ENCODE peak calls at places on chromosomes 16 and 17, in four cellular contexts. P, J, D and O are unnamed samples.

GRCh38 chr16:84369105-84369504 is 767 bp downstream of the ATP2C2 start:
- DNase-seq in P (no peak), J (no peak), D (no peak), O (no peak)

GRCh38 chr16:58001781-58002410 is 689 bp downstream of the USB1 start:
- DNase-seq in P (peak; percentile 42), J (no peak), D (no peak), O (no peak)

GRCh38 chr17:58960068-58960467 is 146.6 kb downstream of the TRIM37 start:
- DNase-seq in P (peak; percentile 59), J (no peak), D (no peak), O (peak; percentile 19)

GRCh38 chr16:85916141-85916890 is 17.4 kb downstream of the IRF8 start:
- DNase-seq in P (peak; percentile 62), J (no peak), D (no peak), O (no peak)

GRCh38 chr17:49551221-49552069 is 24.2 kb upstream of the NXPH3 start:
- DNase-seq in P (no peak), J (no peak), D (no peak), O (no peak)

GRCh38 chr17:73586153-73586906 is 57.9 kb downstream of the SDK2 start:
- DNase-seq in P (no peak), J (no peak), D (no peak), O (no peak)

GRCh38 chr17:64780096-64781012 is 118.2 kb upstream of the SMURF2 start:
- DNase-seq in P (no peak), J (no peak), D (no peak), O (no peak)

GRCh38 chr16:54931041-54931756 is 534 bp downstream of the IRX5 start:
- DNase-seq in P (no peak), J (no peak), D (peak; percentile 43), O (peak; percentile 15)

GRCh38 chr17:27461192-27461859 is 5.1 kb downstream of the KSR1 start:
- DNase-seq in P (no peak), J (no peak), D (peak; percentile 80), O (no peak)

GRCh38 chr16:28051486-28051885 is 12.0 kb downstream of the GSG1L start:
- DNase-seq in P (no peak), J (no peak), D (no peak), O (no peak)

GRCh38 chr16:28057949-28058348 is 5.6 kb downstream of the GSG1L start:
- DNase-seq in P (no peak), J (no peak), D (no peak), O (no peak)

GRCh38 chr16:28058839-28059589 is 4.5 kb downstream of the GSG1L start:
- DNase-seq in P (no peak), J (no peak), D (no peak), O (no peak)

GRCh38 chr16:28052274-28053128 is 11.0 kb downstream of the GSG1L start:
- DNase-seq in P (no peak), J (no peak), D (no peak), O (no peak)

GRCh38 chr16:28053461-28053860 is 10.1 kb downstream of the GSG1L start:
- DNase-seq in P (no peak), J (no peak), D (no peak), O (no peak)
- TF ChIP-seq FOXM1 in P (no peak), J (no peak), D (no peak), O (no peak)

DNA sequence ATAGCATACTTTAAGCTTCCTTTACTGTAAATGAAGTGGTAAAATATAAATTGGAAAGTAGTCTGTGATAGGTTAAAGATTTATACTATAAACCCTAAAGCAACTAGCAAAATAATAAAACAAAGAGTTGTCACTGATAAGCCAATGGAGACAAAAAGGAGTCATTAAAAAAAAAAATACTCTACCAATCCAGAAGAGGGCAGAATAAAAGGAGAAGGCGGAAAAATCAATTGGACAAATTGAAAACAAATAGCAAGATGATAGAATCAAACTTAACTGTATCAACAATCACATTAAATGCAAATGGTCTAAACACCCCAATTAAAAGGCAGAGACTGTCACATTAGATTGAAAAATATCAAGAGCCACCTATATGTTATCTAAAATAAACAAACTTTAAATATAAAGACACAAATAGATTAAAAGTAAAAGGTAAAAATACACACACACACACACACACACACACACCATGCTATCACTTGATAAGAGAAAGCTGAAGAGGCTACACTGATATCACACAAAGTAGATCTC is 71.8 kb downstream of the CACNG1 start:
- DNase-seq in P (no peak), J (no peak), D (no peak), O (no peak)
- TF ChIP-seq BHLHE40 in P (no peak), J (no peak), D (no peak), O (no peak)

GRCh38 chr16:89476811-89477261 is 13.5 kb downstream of the ANKRD11 start:
- DNase-seq in P (no peak), J (peak; percentile 62), D (no peak), O (no peak)
- TF ChIP-seq FOXM1 in P (no peak), J (no peak), D (no peak), O (no peak)

DNA sequence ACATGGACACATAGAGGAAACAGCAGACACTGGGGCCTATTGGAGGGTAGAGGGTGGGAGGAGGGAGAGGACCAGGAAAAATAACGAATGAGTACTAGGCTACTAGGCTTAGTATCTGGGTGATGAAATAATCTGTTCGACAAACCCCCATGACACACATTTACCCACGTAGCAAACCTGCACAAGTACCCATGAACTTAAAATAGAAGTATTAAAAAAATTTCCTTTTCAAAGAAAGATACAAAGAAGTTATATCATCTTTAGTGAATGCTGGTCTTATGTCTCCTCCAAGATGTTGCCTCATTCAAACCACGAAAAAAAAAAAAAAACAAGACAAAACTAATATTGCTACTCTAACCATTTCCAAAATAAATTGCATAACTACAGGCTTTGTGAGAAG is 31.7 kb downstream of the MBTD1 start:
- DNase-seq in P (no peak), J (no peak), D (no peak), O (no peak)
- TF ChIP-seq BHLHE40 in P (no peak), J (no peak), D (no peak), O (no peak)

GRCh38 chr17:7292729-7293128 is 1.7 kb downstream of the YBX2 start:
- DNase-seq in P (no peak), J (no peak), D (no peak), O (no peak)

GRCh38 chr17:7295230-7296180 is 1.1 kb upstream of the YBX2 start:
- DNase-seq in P (no peak), J (no peak), D (no peak), O (no peak)

GRCh38 chr17:7293131-7293557 is 1.3 kb downstream of the YBX2 start:
- DNase-seq in P (no peak), J (no peak), D (no peak), O (no peak)

GRCh38 chr17:7294614-7295153 is at the start of gene YBX2:
- DNase-seq in P (no peak), J (no peak), D (peak; percentile 62), O (no peak)

GRCh38 chr17:7293821-7294613 is 422 bp downstream of the YBX2 start:
- DNase-seq in P (peak; percentile 49), J (no peak), D (peak; percentile 63), O (no peak)
- TF ChIP-seq FOXM1 in P (no peak), J (no peak), D (no peak), O (no peak)

GRCh38 chr17:80886641-80887573 is 104.7 kb upstream of the CHMP6 start:
- DNase-seq in P (no peak), J (no peak), D (no peak), O (no peak)
- TF ChIP-seq BHLHE40 in P (no peak), J (no peak), D (no peak), O (no peak)

DNA sequence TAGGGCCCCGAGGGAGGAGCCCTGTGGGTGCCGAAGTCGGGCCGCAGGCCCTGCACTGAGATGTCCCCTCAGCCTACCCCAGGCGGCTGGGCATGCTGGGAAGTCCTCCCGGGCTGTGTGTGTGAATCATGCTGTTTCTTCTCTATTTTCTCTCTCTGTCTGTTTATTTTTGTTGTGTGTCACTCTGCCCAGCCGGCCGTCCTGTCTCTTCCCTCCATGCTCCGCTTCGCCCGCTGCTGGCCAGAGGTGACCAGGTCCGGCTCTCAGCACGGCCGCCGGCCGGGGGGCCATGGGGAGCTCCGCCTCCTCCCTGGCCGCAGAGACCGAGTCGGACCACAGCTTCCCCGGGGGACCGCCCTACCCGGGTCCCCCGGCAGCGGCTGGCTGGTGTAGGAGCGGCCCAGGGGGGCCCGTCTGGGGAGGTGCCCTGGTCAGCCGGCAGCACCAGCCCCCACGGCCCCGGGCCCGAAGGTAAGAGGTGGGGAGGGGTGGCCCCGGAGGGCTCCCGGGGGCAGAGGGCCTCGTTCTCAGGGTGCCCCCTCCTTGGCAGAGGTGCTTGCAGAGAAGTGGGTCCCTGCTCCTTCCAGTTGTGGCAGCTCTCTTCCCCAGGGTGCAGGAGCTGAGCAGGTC is 12.5 kb downstream of the CAPN15 start:
- DNase-seq in P (no peak), J (no peak), D (no peak), O (no peak)
- TF ChIP-seq FOXM1 in P (no peak), J (no peak), D (no peak), O (no peak)

DNA sequence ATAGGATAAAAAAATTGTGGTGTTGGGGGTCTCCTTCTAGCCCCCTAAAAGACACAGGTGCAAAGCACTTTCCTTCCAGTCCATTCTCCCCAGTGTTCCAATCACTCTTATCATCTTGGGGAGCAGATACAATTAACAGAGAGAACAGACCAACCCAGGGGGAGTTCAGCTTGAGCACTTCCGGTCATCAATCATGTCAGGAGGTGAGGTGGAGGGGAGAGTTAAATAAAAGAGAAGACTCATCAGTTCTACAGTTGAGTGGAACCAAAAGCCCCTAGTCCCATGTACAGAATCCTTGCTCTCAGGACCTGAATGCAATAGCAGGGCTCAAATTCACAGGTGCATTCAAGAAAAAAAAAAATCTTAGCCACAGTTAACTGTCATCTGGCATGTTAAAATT is 122.3 kb downstream of the DYNLRB2 start:
- DNase-seq in P (no peak), J (no peak), D (no peak), O (no peak)
- TF ChIP-seq BHLHE40 in P (no peak), J (no peak), D (no peak), O (no peak)

GRCh38 chr17:61400058-61400785 is 579 bp downstream of the TBX2 start:
- DNase-seq in P (no peak), J (no peak), D (no peak), O (peak; percentile 58)
- TF ChIP-seq FOXM1 in P (no peak), J (no peak), D (no peak), O (no peak)